ENCODE peak calls at places on chromosomes 13 and 19, in seven cellular contexts. R is H9, K is suprapubic skin, F is PC-3, N is thyroid gland, M is KBM-7, A is osteocyte. L is an unnamed sample.

GRCh38 chr13:106284358-106284757 is 251.1 kb downstream of the EFNB2 start:
- DNase-seq in R (no peak), N (no peak), M (no peak), K (no peak), F (peak; percentile 85), A (no peak), L (no peak)

GRCh38 chr13:41064493-41064892 is 3.2 kb downstream of the WBP4 start:
- DNase-seq in R (no peak), N (no peak), F (peak; percentile 68), K (no peak), A (no peak), M (no peak), L (no peak)

GRCh38 chr19:18029617-18030338 is 21.8 kb downstream of the ARRDC2 start:
- DNase-seq in R (no peak), A (no peak), K (no peak), M (no peak), N (no peak), F (peak; percentile 91), L (no peak)

GRCh38 chr19:44725251-44725650 is 23.3 kb upstream of the BCL3 start:
- DNase-seq in A (no peak), K (no peak), R (no peak), F (no peak), N (peak; percentile 18), M (no peak), L (no peak)

GRCh38 chr19:32830231-32831014 is 39.1 kb downstream of the SLC7A9 start:
- DNase-seq in F (peak; percentile 25), M (no peak), N (no peak), A (no peak), R (no peak), K (no peak), L (no peak)

GRCh38 chr13:112029143-112029542 is 37.8 kb upstream of the SOX1 start:
- DNase-seq in K (no peak), N (no peak), A (no peak), M (no peak), R (no peak), F (no peak), L (no peak)

GRCh38 chr19:51607920-51608562 is 22.2 kb downstream of the SIGLEC5 start:
- DNase-seq in F (peak; percentile 90), A (peak; percentile 85), N (peak; percentile 53), M (peak; percentile 86), K (no peak), R (peak; percentile 81), L (peak; percentile 96)

GRCh38 chr13:27004866-27005265 is 166.7 kb downstream of the USP12 start:
- DNase-seq in N (no peak), A (no peak), F (no peak), R (no peak), M (no peak), K (peak; percentile 26), L (no peak)

GRCh38 chr19:29483944-29484581 is 41.7 kb upstream of the VSTM2B start:
- DNase-seq in K (no peak), F (no peak), A (no peak), R (peak; percentile 39), M (no peak), N (no peak), L (no peak)

GRCh38 chr13:94993608-94994007 is 281.3 kb upstream of the SOX21 start:
- DNase-seq in F (no peak), A (no peak), R (no peak), M (no peak), K (no peak), N (no peak), L (no peak)

GRCh38 chr13:103140001-103140671 is 73.9 kb upstream of the SLC10A2 start:
- DNase-seq in A (no peak), K (no peak), N (no peak), F (peak; percentile 42), M (peak; percentile 32), R (peak; percentile 37), L (peak; percentile 78)

GRCh38 chr13:20102776-20103175 is 58.1 kb downstream of the GJA3 start:
- DNase-seq in R (no peak), M (no peak), N (no peak), K (no peak), A (no peak), F (no peak), L (no peak)

GRCh38 chr13:103497404-103497803 is 431.2 kb upstream of the SLC10A2 start:
- DNase-seq in A (no peak), K (no peak), M (no peak), R (no peak), N (no peak), F (no peak), L (no peak)